ENCODE peak calls at places on chromosomes 16 and 17, in six cellular contexts. K is neuronal stem cell, G is H9, C is IMR-90, P is mesenchymal stem cell, U is H1. M is an unnamed sample.

GRCh38 chr17:73360961-73361761 is 49.4 kb upstream of the CDC42EP4 start:
- DNase-seq in K (peak), C (no peak), G (peak), P (no peak), U (no peak), M (peak)

GRCh38 chr16:66107661-66108060 is 258.8 kb upstream of the CDH5 start:
- DNase-seq in C (peak), K (no peak), P (peak), G (no peak), U (no peak), M (no peak)

GRCh38 chr17:8121531-8122390 is 2.1 kb downstream of the HES7 start:
- DNase-seq in P (peak), K (peak), C (peak), U (no peak), G (peak), M (peak)

GRCh38 chr17:74457146-74457819 is 9.2 kb upstream of the CD300A start:
- DNase-seq in P (peak), U (no peak), C (peak), K (peak), G (peak), M (peak)

GRCh38 chr16:80940069-80940856 is 66.4 kb downstream of the CMC2 start:
- DNase-seq in C (peak), U (no peak), K (no peak), P (no peak), G (no peak), M (no peak)

GRCh38 chr17:42110301-42111264 is 1.9 kb downstream of the DHX58 start:
- DNase-seq in P (no peak), K (no peak), G (no peak), C (no peak), U (no peak), M (no peak)

GRCh38 chr17:50672831-50673551 is 34.7 kb downstream of the ANKRD40 start:
- DNase-seq in K (no peak), P (no peak), G (no peak), U (no peak), C (no peak), M (no peak)

GRCh38 chr17:64385187-64386083 is 5.2 kb downstream of the PECAM1 start:
- DNase-seq in K (no peak), G (no peak), U (no peak), C (peak), P (peak), M (peak)

GRCh38 chr16:66925322-66925840 is at the start of gene RRAD:
- DNase-seq in C (peak), P (peak), G (peak), U (no peak), K (no peak), M (peak)

GRCh38 chr16:8878523-8878911 is 3.6 kb upstream of the LITAFD start:
- DNase-seq in G (no peak), K (no peak), C (peak), U (no peak), P (peak), M (peak)

GRCh38 chr17:80109066-80109618 is 7.8 kb downstream of the GAA start:
- DNase-seq in C (no peak), P (no peak), U (no peak), K (no peak), G (no peak), M (no peak)

GRCh38 chr16:23400387-23400930 is 52.5 kb downstream of the COG7 start:
- DNase-seq in P (no peak), G (no peak), C (no peak), U (no peak), K (no peak), M (no peak)

GRCh38 chr17:80031691-80032480 is 3.8 kb downstream of the TBC1D16 start:
- DNase-seq in P (no peak), K (no peak), U (no peak), G (peak), C (no peak), M (no peak)

GRCh38 chr16:31177136-31177535 is 2.8 kb upstream of the FUS start:
- DNase-seq in C (peak), P (peak), K (no peak), G (no peak), U (no peak), M (no peak)

GRCh38 chr16:67151431-67152097 is 766 bp upstream of the B3GNT9 start:
- DNase-seq in C (no peak), P (peak), K (no peak), U (no peak), G (no peak), M (peak)

GRCh38 chr17:21287703-21288449 is 3.4 kb downstream of the MAP2K3 start:
- DNase-seq in U (no peak), C (peak), G (no peak), P (peak), K (no peak), M (no peak)

GRCh38 chr17:76925333-76925935 is 57.2 kb downstream of the MGAT5B start:
- DNase-seq in U (no peak), C (no peak), P (peak), G (no peak), K (no peak), M (no peak)

GRCh38 chr17:44255915-44256314 is 12.0 kb downstream of the SLC4A1 start:
- DNase-seq in U (no peak), K (no peak), G (no peak), P (no peak), C (no peak), M (no peak)

GRCh38 chr17:59485018-59485417 is 80.4 kb upstream of the DHX40 start:
- DNase-seq in U (no peak), K (no peak), G (no peak), P (no peak), C (no peak), M (no peak)

GRCh38 chr17:67365762-67366192 is 600 bp downstream of the PSMD12 start:
- DNase-seq in C (peak), U (no peak), G (no peak), P (peak), K (no peak), M (peak)

GRCh38 chr16:85664580-85665372 is 24.0 kb downstream of the GINS2 start:
- DNase-seq in K (no peak), P (no peak), U (no peak), C (no peak), G (no peak), M (no peak)

GRCh38 chr17:78151514-78152008 is 5.4 kb downstream of the C17orf99 start:
- DNase-seq in P (no peak), U (no peak), C (no peak), G (peak), K (no peak), M (no peak)

GRCh38 chr17:17873450-17873991 is 36.7 kb upstream of the SREBF1 start:
- DNase-seq in K (no peak), G (no peak), P (no peak), U (no peak), C (no peak), M (no peak)

GRCh38 chr17:45851022-45851421 is 6.3 kb downstream of the SPPL2C start:
- DNase-seq in G (no peak), C (no peak), U (no peak), P (no peak), K (no peak), M (no peak)

GRCh38 chr17:74712756-74713155 is at the start of gene CD300LF:
- DNase-seq in U (no peak), G (no peak), P (no peak), C (no peak), K (no peak), M (no peak)

GRCh38 chr17:48995871-48996695 is 1.1 kb upstream of the IGF2BP1 start:
- DNase-seq in C (no peak), P (peak), K (peak), U (peak), G (peak), M (peak)

GRCh38 chr17:72004011-72004427 is 116.8 kb upstream of the SOX9 start:
- DNase-seq in U (no peak), C (no peak), P (no peak), K (no peak), G (no peak), M (no peak)

GRCh38 chr16:81861503-81861902 is 82.4 kb downstream of the PLCG2 start:
- DNase-seq in U (no peak), K (no peak), C (no peak), P (no peak), G (no peak), M (no peak)

GRCh38 chr16:55418586-55418985 is 60.4 kb upstream of the MMP2 start:
- DNase-seq in G (peak), C (peak), P (no peak), K (no peak), U (no peak), M (peak)

GRCh38 chr17:9644910-9645751 is at the start of gene USP43:
- DNase-seq in K (peak), U (no peak), C (no peak), P (peak), G (peak), M (peak)

GRCh38 chr17:73232587-73233373 is 28.9 kb downstream of the CPSF4L start:
- DNase-seq in G (no peak), P (peak), K (no peak), C (peak), U (no peak), M (peak)

GRCh38 chr17:29401237-29401636 is 11.1 kb downstream of the TAOK1 start:
- DNase-seq in U (no peak), G (no peak), K (no peak), P (no peak), C (no peak), M (no peak)
- H3K4ac ChIP-seq in U (no peak), G (no peak), K (no peak), P (no peak), C (no peak), M (no peak)

GRCh38 chr17:82644148-82644547 is 4.1 kb downstream of the WDR45B start:
- DNase-seq in P (no peak), C (no peak), G (no peak), U (no peak), K (no peak), M (no peak)
- H2BK15ac ChIP-seq in P (no peak), C (no peak), G (no peak), U (no peak), K (no peak), M (no peak)

GRCh38 chr17:62994931-62995330 is 28.9 kb downstream of the TANC2 start:
- DNase-seq in K (no peak), G (no peak), P (no peak), U (no peak), C (peak), M (peak)

GRCh38 chr17:62998665-62999393 is 32.8 kb downstream of the TANC2 start:
- DNase-seq in P (peak), K (no peak), U (no peak), C (no peak), G (no peak), M (peak)

GRCh38 chr17:62996221-62996620 is 30.2 kb downstream of the TANC2 start:
- DNase-seq in P (no peak), K (no peak), G (no peak), C (no peak), U (no peak), M (no peak)

GRCh38 chr17:62995377-62995885 is 29.4 kb downstream of the TANC2 start:
- DNase-seq in U (no peak), C (peak), P (peak), K (peak), G (no peak), M (peak)
- H3K4ac ChIP-seq in U (no peak), C (no peak), P (no peak), K (no peak), G (no peak), M (no peak)

DNA sequence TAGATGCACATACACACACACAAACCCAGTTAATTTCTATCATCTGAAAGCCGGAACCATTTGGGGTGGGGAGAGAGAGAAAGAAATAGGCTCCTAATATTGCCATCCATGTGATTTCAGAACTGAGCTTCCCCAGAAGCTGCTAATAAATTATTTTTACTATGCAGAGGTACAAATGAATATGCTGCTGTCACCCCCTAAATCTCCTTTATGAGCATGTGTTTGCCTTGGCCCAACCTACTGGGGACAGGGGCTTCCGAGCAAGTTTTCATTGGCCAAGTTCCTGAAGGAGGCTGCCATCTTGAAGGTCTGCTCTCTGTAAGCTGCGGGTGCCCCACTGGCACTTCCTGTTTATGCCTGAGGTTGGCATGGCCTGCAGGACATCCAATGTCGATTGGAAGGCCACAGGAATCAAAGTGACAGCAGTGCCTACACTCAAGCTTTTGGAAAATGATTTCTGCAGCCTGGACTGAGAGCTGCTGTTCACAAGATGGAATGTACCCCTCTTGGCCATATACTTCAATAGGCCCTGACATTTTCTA is 194.7 kb downstream of the XYLT1 start:
- DNase-seq in P (no peak), G (no peak), U (no peak), K (no peak), C (no peak), M (no peak)
- H2BK15ac ChIP-seq in P (no peak), G (no peak), U (no peak), K (no peak), C (no peak), M (no peak)

DNA sequence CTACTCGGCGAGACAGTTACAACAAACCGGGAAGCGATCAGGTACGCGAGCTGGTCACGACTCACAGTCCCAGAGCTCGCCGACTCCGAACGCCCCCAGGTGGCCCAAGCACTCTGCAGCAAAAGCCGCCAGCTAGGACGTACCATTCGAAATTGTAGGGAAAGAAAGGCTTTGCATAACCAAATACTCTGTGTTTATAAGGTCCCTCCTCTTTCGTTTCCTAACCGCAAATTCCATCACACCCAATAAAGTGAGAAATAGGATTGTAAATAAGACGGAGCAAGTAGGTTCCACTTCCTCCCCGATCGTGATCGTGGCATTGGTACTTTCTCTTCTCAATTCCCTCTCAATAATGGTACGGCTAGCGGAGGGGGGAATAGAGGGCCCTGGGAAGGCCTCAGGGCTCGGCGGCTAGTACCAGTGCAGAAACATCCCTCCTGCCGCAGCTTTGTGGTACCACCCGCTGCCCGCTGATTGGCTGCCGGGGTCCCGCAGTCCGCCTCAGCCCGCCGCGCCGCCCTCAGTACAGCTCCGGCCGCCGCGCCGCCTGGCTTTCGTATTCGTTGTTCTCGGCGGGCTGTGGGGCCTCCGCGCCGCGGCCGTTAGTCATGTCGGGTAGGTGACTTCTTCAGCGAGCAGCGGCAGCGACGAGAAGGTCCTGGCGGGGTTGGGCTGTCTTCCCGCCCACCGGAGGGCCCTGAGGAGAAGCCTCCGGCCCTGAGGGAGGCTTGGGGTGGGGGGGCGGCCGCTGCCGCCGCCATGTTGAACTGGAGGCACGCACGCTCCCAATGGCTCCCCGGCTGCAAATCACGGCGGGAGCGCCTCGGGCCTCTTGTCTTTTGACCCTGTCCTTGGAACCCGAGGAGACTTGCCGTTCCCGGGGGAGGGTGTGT is at the start of gene TAF15:
- DNase-seq in G (peak), U (peak), C (peak), P (peak), K (peak), M (peak)
- H3K4ac ChIP-seq in G (no peak), U (peak), C (peak), P (peak), K (no peak), M (peak)

GRCh38 chr17:40714473-40714872 is 10.9 kb upstream of the KRT24 start:
- DNase-seq in U (no peak), K (no peak), P (no peak), G (no peak), C (no peak), M (no peak)

GRCh38 chr17:40720904-40721303 is 17.4 kb upstream of the KRT24 start:
- DNase-seq in P (no peak), G (no peak), K (no peak), C (no peak), U (no peak), M (no peak)

GRCh38 chr17:40722146-40722720 is 18.7 kb upstream of the KRT24 start:
- DNase-seq in U (no peak), G (no peak), P (no peak), C (no peak), K (no peak), M (no peak)

GRCh38 chr17:40718904-40719303 is 15.4 kb upstream of the KRT24 start:
- DNase-seq in C (no peak), P (no peak), K (no peak), U (no peak), G (no peak), M (no peak)

DNA sequence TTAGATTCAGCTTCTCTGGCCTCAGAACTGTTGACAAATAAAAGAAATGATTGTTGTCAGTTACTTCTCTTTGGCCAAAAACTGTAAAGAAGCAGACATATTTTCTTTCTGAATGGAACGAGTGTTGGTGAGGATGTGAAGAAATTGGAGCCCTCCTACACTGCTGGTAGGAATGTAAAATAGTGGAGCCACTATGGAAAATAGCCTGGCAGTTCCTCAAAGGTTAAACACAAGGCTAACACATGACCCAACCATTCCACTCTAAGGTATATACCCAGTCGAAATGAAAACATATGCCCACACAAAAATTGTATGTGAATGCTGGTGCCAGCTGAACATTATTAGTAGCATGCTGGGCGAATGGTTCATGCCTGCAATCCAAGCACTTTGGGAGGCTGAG is 14.2 kb upstream of the KRT24 start:
- DNase-seq in P (no peak), G (no peak), U (no peak), K (no peak), C (no peak), M (no peak)
- H2BK15ac ChIP-seq in P (no peak), G (no peak), U (no peak), K (no peak), C (no peak), M (no peak)

GRCh38 chr16:536746-537145 is 9.2 kb downstream of the CAPN15 start:
- DNase-seq in C (no peak), U (no peak), P (no peak), K (no peak), G (no peak), M (no peak)

GRCh38 chr16:534089-534635 is 6.7 kb downstream of the CAPN15 start:
- DNase-seq in K (no peak), G (no peak), P (no peak), U (no peak), C (no peak), M (no peak)

GRCh38 chr16:537415-538335 is 10.2 kb downstream of the CAPN15 start:
- DNase-seq in K (no peak), U (no peak), C (no peak), G (no peak), P (no peak), M (no peak)

GRCh38 chr16:534856-535445 is 7.4 kb downstream of the CAPN15 start:
- DNase-seq in K (no peak), U (no peak), C (no peak), G (no peak), P (no peak), M (no peak)

GRCh38 chr16:535446-536405 is 8.2 kb downstream of the CAPN15 start:
- DNase-seq in P (peak), U (no peak), G (no peak), K (no peak), C (peak), M (no peak)
- H3K4ac ChIP-seq in P (peak), U (no peak), G (no peak), K (no peak), C (peak), M (no peak)

GRCh38 chr16:59168715-59169114 is 434.6 kb upstream of the GOT2 start:
- DNase-seq in C (no peak), P (no peak), G (no peak), U (no peak), K (no peak), M (no peak)

GRCh38 chr16:59170065-59170712 is 436.1 kb upstream of the GOT2 start:
- DNase-seq in U (peak), P (no peak), C (no peak), K (no peak), G (peak), M (peak)

GRCh38 chr16:59169168-59169567 is 435.1 kb upstream of the GOT2 start:
- DNase-seq in G (no peak), K (no peak), C (no peak), P (no peak), U (no peak), M (peak)

GRCh38 chr16:59164461-59164860 is 430.3 kb upstream of the GOT2 start:
- DNase-seq in P (peak), U (no peak), K (peak), C (no peak), G (no peak), M (peak)
- H2BK15ac ChIP-seq in P (no peak), U (no peak), K (no peak), C (no peak), G (no peak), M (no peak)

GRCh38 chr17:39208136-39208535 is 8.1 kb downstream of the RPL19 start:
- DNase-seq in G (no peak), C (peak), P (no peak), U (no peak), K (no peak), M (no peak)

GRCh38 chr17:39208893-39209292 is 8.8 kb downstream of the RPL19 start:
- DNase-seq in G (no peak), C (no peak), K (no peak), U (no peak), P (no peak), M (peak)

GRCh38 chr17:39204245-39204644 is 4.2 kb downstream of the RPL19 start:
- DNase-seq in U (no peak), P (no peak), C (no peak), K (no peak), G (no peak), M (no peak)

GRCh38 chr17:39200957-39201510 is 951 bp downstream of the RPL19 start:
- DNase-seq in K (no peak), P (no peak), U (no peak), G (no peak), C (no peak), M (no peak)

DNA sequence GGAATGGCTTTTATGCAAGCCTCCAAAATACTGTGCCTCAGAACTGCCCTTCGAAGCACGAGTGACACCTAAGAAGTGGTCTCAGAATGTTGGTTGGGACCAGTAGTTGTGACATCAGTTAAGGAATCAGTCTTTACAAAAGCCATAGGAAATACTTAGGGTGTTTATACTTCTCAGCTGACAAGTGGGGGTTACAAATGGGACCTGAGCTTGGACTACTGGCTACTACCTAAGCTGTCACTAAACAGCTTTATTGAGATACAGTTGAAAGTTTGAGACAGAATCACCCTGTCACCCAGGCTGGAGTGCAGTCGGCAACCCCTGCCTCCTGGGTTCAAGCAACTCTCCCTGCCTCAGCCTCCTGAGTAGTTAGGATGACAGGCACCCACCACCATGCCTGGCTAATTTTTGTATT is 5.0 kb downstream of the RPL19 start:
- DNase-seq in C (no peak), G (no peak), U (no peak), P (no peak), K (no peak), M (no peak)
- H3K4ac ChIP-seq in C (no peak), G (no peak), U (no peak), P (no peak), K (no peak), M (no peak)